ENCODE peak calls at places on chromosomes 3 and 15, in four cellular contexts. Q is ecto neural progenitor cell, Y is H4, I is osteoblast. H is an unnamed sample.

GRCh38 chr3:148648685-148649352 is 48.9 kb upstream of the AGTR1 start:
- DNase-seq in Q (no peak), Y (no peak), I (peak), H (no peak)

GRCh38 chr3:171156455-171157005 is 130.0 kb upstream of the SLC2A2 start:
- DNase-seq in Q (no peak), Y (no peak), I (no peak), H (no peak)

GRCh38 chr15:96285306-96285705 is 45.2 kb upstream of the NR2F2 start:
- DNase-seq in Q (no peak), Y (peak), I (peak), H (no peak)

GRCh38 chr3:164608554-164609276 is 469.6 kb downstream of the SI start:
- DNase-seq in Q (no peak), Y (peak), I (no peak), H (no peak)

GRCh38 chr3:69770219-69770618 is 31.0 kb downstream of the MITF start:
- DNase-seq in Q (no peak), Y (no peak), I (no peak), H (no peak)

GRCh38 chr3:43998841-43999805 is 242.6 kb upstream of the TOPAZ1 start:
- DNase-seq in Q (peak), Y (peak), I (peak), H (peak)

GRCh38 chr15:78749831-78750230 is 61.4 kb downstream of the ADAMTS7 start:
- DNase-seq in Q (no peak), Y (no peak), I (no peak), H (no peak)

GRCh38 chr3:60610441-60611112 is 640.7 kb downstream of the FHIT start:
- DNase-seq in Q (no peak), Y (peak), I (peak), H (no peak)

GRCh38 chr15:73317651-73318462 is 50.9 kb downstream of the HCN4 start:
- DNase-seq in Q (no peak), Y (no peak), I (no peak), H (no peak)

GRCh38 chr3:31952205-31952604 is 28.9 kb downstream of the OSBPL10 start:
- DNase-seq in Q (no peak), Y (no peak), I (no peak), H (no peak)

GRCh38 chr3:72690646-72691045 is 157.6 kb downstream of the SHQ1 start:
- DNase-seq in Q (peak), Y (no peak), I (no peak), H (no peak)

GRCh38 chr3:138125548-138126221 is 6.5 kb downstream of the A4GNT start:
- DNase-seq in Q (peak), Y (peak), I (no peak), H (no peak)

GRCh38 chr3:62722344-62722743 is 152.9 kb downstream of the CADPS start:
- DNase-seq in Q (no peak), Y (no peak), I (no peak), H (no peak)

GRCh38 chr3:105747056-105747455 is 121.8 kb downstream of the CBLB start:
- DNase-seq in Q (no peak), Y (no peak), I (no peak), H (no peak)

GRCh38 chr3:175751089-175751488 is 892.0 kb downstream of the NAALADL2 start:
- DNase-seq in Q (no peak), Y (no peak), I (no peak), H (no peak)

GRCh38 chr3:41997702-41998551 is 36.0 kb upstream of the ULK4 start:
- DNase-seq in Q (peak), Y (no peak), I (peak), H (peak)

GRCh38 chr3:31802981-31803380 is 178.1 kb downstream of the OSBPL10 start:
- DNase-seq in Q (no peak), Y (no peak), I (no peak), H (no peak)

GRCh38 chr3:41431386-41431785 is 232.1 kb downstream of the CTNNB1 start:
- DNase-seq in Q (no peak), Y (no peak), I (no peak), H (no peak)

H was measured in WTC11.